ENCODE peak calls at places on chromosomes 3 and 15, in five cellular contexts. One of them, this sample, is unnamed.

GRCh38 chr3:4656059-4656458 is 162.9 kb downstream of the ITPR1 start:
- DNase-seq in hippocampal formation: peak
- DNase-seq in mesenchymal stem cell: peak
- DNase-seq in frontal cortex: peak
- DNase-seq in K562: peak
- DNase-seq in this sample: peak

GRCh38 chr15:98446093-98446492 is 202.2 kb upstream of the IGF1R start:
- DNase-seq in hippocampal formation: no peak
- DNase-seq in mesenchymal stem cell: no peak
- DNase-seq in frontal cortex: no peak
- DNase-seq in K562: no peak
- DNase-seq in this sample: no peak

GRCh38 chr3:185823280-185824044 is 1.4 kb downstream of the IGF2BP2 start:
- DNase-seq in hippocampal formation: no peak
- DNase-seq in mesenchymal stem cell: peak
- DNase-seq in frontal cortex: peak
- DNase-seq in K562: peak
- DNase-seq in this sample: peak

GRCh38 chr3:189985938-189986337 is 134.8 kb downstream of the P3H2 start:
- DNase-seq in hippocampal formation: no peak
- DNase-seq in mesenchymal stem cell: no peak
- DNase-seq in frontal cortex: no peak
- DNase-seq in K562: no peak
- DNase-seq in this sample: no peak

GRCh38 chr3:185552358-185552877 is at the start of gene LIPH:
- DNase-seq in hippocampal formation: no peak
- DNase-seq in mesenchymal stem cell: peak
- DNase-seq in frontal cortex: no peak
- DNase-seq in K562: peak
- DNase-seq in this sample: no peak

GRCh38 chr15:45802140-45802539 is 167.3 kb downstream of the SQOR start:
- DNase-seq in hippocampal formation: no peak
- DNase-seq in mesenchymal stem cell: no peak
- DNase-seq in frontal cortex: no peak
- DNase-seq in K562: no peak
- DNase-seq in this sample: no peak

GRCh38 chr15:74816624-74817369 is 4.2 kb downstream of the LMAN1L start:
- DNase-seq in hippocampal formation: no peak
- DNase-seq in mesenchymal stem cell: no peak
- DNase-seq in frontal cortex: no peak
- DNase-seq in K562: no peak
- DNase-seq in this sample: no peak

GRCh38 chr3:96101013-96101412 is 713.4 kb upstream of the EPHA6 start:
- DNase-seq in hippocampal formation: no peak
- DNase-seq in mesenchymal stem cell: no peak
- DNase-seq in frontal cortex: no peak
- DNase-seq in K562: no peak
- DNase-seq in this sample: no peak

GRCh38 chr15:92277776-92278175 is 115.9 kb upstream of the ST8SIA2 start:
- DNase-seq in hippocampal formation: peak
- DNase-seq in mesenchymal stem cell: no peak
- DNase-seq in frontal cortex: no peak
- DNase-seq in K562: no peak
- DNase-seq in this sample: peak

GRCh38 chr15:100215843-100216169 is 126.0 kb downstream of the ADAMTS17 start:
- DNase-seq in hippocampal formation: no peak
- DNase-seq in mesenchymal stem cell: no peak
- DNase-seq in frontal cortex: no peak
- DNase-seq in K562: no peak
- DNase-seq in this sample: no peak

GRCh38 chr3:173753593-173753992 is 356.0 kb downstream of the NLGN1 start:
- DNase-seq in hippocampal formation: no peak
- DNase-seq in mesenchymal stem cell: no peak
- DNase-seq in frontal cortex: no peak
- DNase-seq in K562: no peak
- DNase-seq in this sample: no peak

GRCh38 chr3:30692498-30693130 is 86.2 kb downstream of the TGFBR2 start:
- DNase-seq in hippocampal formation: no peak
- DNase-seq in mesenchymal stem cell: no peak
- DNase-seq in frontal cortex: no peak
- DNase-seq in K562: no peak
- DNase-seq in this sample: no peak

GRCh38 chr3:26712211-26713026 is 89.8 kb downstream of the LRRC3B start:
- DNase-seq in hippocampal formation: peak
- DNase-seq in mesenchymal stem cell: peak
- DNase-seq in frontal cortex: no peak
- DNase-seq in K562: peak
- DNase-seq in this sample: peak

GRCh38 chr15:26242565-26242964 is 379.4 kb upstream of the ATP10A start:
- DNase-seq in hippocampal formation: no peak
- DNase-seq in mesenchymal stem cell: no peak
- DNase-seq in frontal cortex: no peak
- DNase-seq in K562: no peak
- DNase-seq in this sample: no peak

GRCh38 chr3:12194669-12195161 is 36.0 kb upstream of the TIMP4 start:
- DNase-seq in hippocampal formation: no peak
- DNase-seq in mesenchymal stem cell: peak
- DNase-seq in frontal cortex: no peak
- DNase-seq in K562: peak
- DNase-seq in this sample: peak

GRCh38 chr15:36778516-36778915 is 199.1 kb downstream of the CDIN1 start:
- DNase-seq in hippocampal formation: no peak
- DNase-seq in mesenchymal stem cell: no peak
- DNase-seq in frontal cortex: no peak
- DNase-seq in K562: no peak
- DNase-seq in this sample: no peak

GRCh38 chr3:106263556-106263955 is 394.7 kb upstream of the CBLB start:
- DNase-seq in hippocampal formation: no peak
- DNase-seq in mesenchymal stem cell: no peak
- DNase-seq in frontal cortex: no peak
- DNase-seq in K562: no peak
- DNase-seq in this sample: no peak

GRCh38 chr3:157542711-157543485 is 39.7 kb upstream of the VEPH1 start:
- DNase-seq in hippocampal formation: no peak
- DNase-seq in mesenchymal stem cell: peak
- DNase-seq in frontal cortex: no peak
- DNase-seq in K562: no peak
- DNase-seq in this sample: peak

GRCh38 chr3:190041333-190042041 is 79.2 kb downstream of the P3H2 start:
- DNase-seq in hippocampal formation: no peak
- DNase-seq in mesenchymal stem cell: peak
- DNase-seq in frontal cortex: no peak
- DNase-seq in K562: no peak
- DNase-seq in this sample: no peak

GRCh38 chr15:42591238-42591936 is 16.0 kb downstream of the STARD9 start:
- DNase-seq in hippocampal formation: no peak
- DNase-seq in mesenchymal stem cell: peak
- DNase-seq in frontal cortex: no peak
- DNase-seq in K562: peak
- DNase-seq in this sample: peak

GRCh38 chr15:22265961-22266360 is 185.6 kb downstream of the OR4M2 start:
- DNase-seq in hippocampal formation: no peak
- DNase-seq in mesenchymal stem cell: no peak
- DNase-seq in frontal cortex: no peak
- DNase-seq in K562: no peak
- DNase-seq in this sample: no peak

GRCh38 chr15:64500695-64501395 is 40.5 kb downstream of the ZNF609 start:
- DNase-seq in hippocampal formation: no peak
- DNase-seq in mesenchymal stem cell: no peak
- DNase-seq in frontal cortex: no peak
- DNase-seq in K562: no peak
- DNase-seq in this sample: no peak

GRCh38 chr3:55373413-55373812 is 113.7 kb downstream of the WNT5A start:
- DNase-seq in hippocampal formation: no peak
- DNase-seq in mesenchymal stem cell: no peak
- DNase-seq in frontal cortex: no peak
- DNase-seq in K562: no peak
- DNase-seq in this sample: no peak

GRCh38 chr15:29736745-29737023 is 85.6 kb downstream of the TJP1 start:
- DNase-seq in hippocampal formation: no peak
- DNase-seq in mesenchymal stem cell: no peak
- DNase-seq in frontal cortex: no peak
- DNase-seq in K562: no peak
- DNase-seq in this sample: no peak

GRCh38 chr15:96356494-96357455 is 26.3 kb downstream of the NR2F2 start:
- DNase-seq in hippocampal formation: no peak
- DNase-seq in mesenchymal stem cell: peak
- DNase-seq in frontal cortex: peak
- DNase-seq in K562: peak
- DNase-seq in this sample: peak

GRCh38 chr3:188881954-188882641 is 289.7 kb upstream of the TPRG1 start:
- DNase-seq in hippocampal formation: no peak
- DNase-seq in mesenchymal stem cell: peak
- DNase-seq in frontal cortex: no peak
- DNase-seq in K562: no peak
- DNase-seq in this sample: no peak

GRCh38 chr15:85600001-85600400 is 194.7 kb downstream of the KLHL25 start:
- DNase-seq in hippocampal formation: no peak
- DNase-seq in mesenchymal stem cell: no peak
- DNase-seq in frontal cortex: no peak
- DNase-seq in K562: no peak
- DNase-seq in this sample: no peak

GRCh38 chr3:158911586-158911985 is 109.7 kb downstream of the MFSD1 start:
- DNase-seq in hippocampal formation: no peak
- DNase-seq in mesenchymal stem cell: no peak
- DNase-seq in frontal cortex: no peak
- DNase-seq in K562: no peak
- DNase-seq in this sample: no peak

GRCh38 chr15:70602834-70603560 is 160.4 kb downstream of the UACA start:
- DNase-seq in hippocampal formation: peak
- DNase-seq in mesenchymal stem cell: no peak
- DNase-seq in frontal cortex: no peak
- DNase-seq in K562: no peak
- DNase-seq in this sample: no peak

GRCh38 chr3:132543016-132543739 is 53.9 kb upstream of the ACKR4 start:
- DNase-seq in hippocampal formation: no peak
- DNase-seq in mesenchymal stem cell: peak
- DNase-seq in frontal cortex: no peak
- DNase-seq in K562: peak
- DNase-seq in this sample: no peak

GRCh38 chr3:98612996-98613517 is 19.6 kb upstream of the CPOX start:
- DNase-seq in hippocampal formation: no peak
- DNase-seq in mesenchymal stem cell: no peak
- DNase-seq in frontal cortex: no peak
- DNase-seq in K562: no peak
- DNase-seq in this sample: no peak